ENCODE peak calls at places on chromosomes 6 and 20, in eight cellular contexts. Z is Panc1, D is left lung, M is cardiac fibroblast, L is foreskin fibroblast, K is A549, T is stomach, N is SK-N-SH. C is an unnamed sample.

GRCh38 chr6:4687989-4688947 is 87.9 kb upstream of the CDYL start:
- DNase-seq in Z (peak; percentile 83), N (no peak), M (peak; percentile 71), K (peak; percentile 76), D (no peak), L (peak; percentile 56), T (no peak), C (no peak)

GRCh38 chr20:21505161-21505809 is 8.6 kb downstream of the NKX2-2 start:
- DNase-seq in N (peak; percentile 85), Z (peak; percentile 10), L (no peak), D (peak; percentile 95), K (peak; percentile 70), T (peak; percentile 78), M (peak; percentile 49), C (peak; percentile 77)

GRCh38 chr20:54611701-54612487 is 136.5 kb downstream of the DOK5 start:
- DNase-seq in L (no peak), T (no peak), N (no peak), M (no peak), K (no peak), Z (no peak), D (no peak), C (no peak)

GRCh38 chr6:113595921-113596376 is 261.2 kb upstream of the MARCKS start:
- DNase-seq in T (no peak), Z (no peak), M (peak; percentile 47), D (no peak), N (no peak), L (peak; percentile 70), K (no peak), C (no peak)

GRCh38 chr6:30612213-30612612 is 4.8 kb downstream of the PPP1R10 start:
- DNase-seq in L (peak; percentile 39), M (peak; percentile 55), N (no peak), K (peak; percentile 39), T (no peak), D (no peak), Z (no peak), C (no peak)

GRCh38 chr6:37222992-37223391 is 34.6 kb upstream of the TBC1D22B start:
- DNase-seq in T (no peak), K (no peak), M (no peak), Z (no peak), L (no peak), N (no peak), D (no peak), C (no peak)

GRCh38 chr6:31729515-31729978 is 448 bp upstream of the DDAH2 start:
- DNase-seq in D (peak; percentile 95), L (peak; percentile 88), N (peak; percentile 93), T (peak; percentile 92), M (peak; percentile 92), K (peak; percentile 85), Z (no peak), C (peak; percentile 88)

GRCh38 chr6:45105170-45105820 is 222.8 kb upstream of the RUNX2 start:
- DNase-seq in M (no peak), L (no peak), D (no peak), K (no peak), Z (no peak), N (no peak), T (no peak), C (no peak)

GRCh38 chr20:39069976-39070375 is 107.8 kb downstream of the DHX35 start:
- DNase-seq in K (no peak), Z (no peak), D (no peak), T (no peak), L (peak; percentile 22), M (no peak), N (no peak), C (no peak)

GRCh38 chr6:90432408-90432775 is 135.7 kb upstream of the BACH2 start:
- DNase-seq in T (no peak), D (no peak), N (no peak), Z (no peak), K (no peak), M (no peak), L (no peak), C (no peak)

GRCh38 chr6:108561742-108562502 is 1.2 kb downstream of the FOXO3 start:
- DNase-seq in M (no peak), L (no peak), K (no peak), T (no peak), D (peak; percentile 86), N (peak; percentile 54), Z (no peak), C (no peak)

GRCh38 chr6:17280552-17281090 is 540 bp upstream of the RBM24 start:
- DNase-seq in M (no peak), T (peak; percentile 30), N (peak; percentile 66), Z (no peak), D (peak; percentile 81), K (peak; percentile 63), L (no peak), C (no peak)

GRCh38 chr6:19270616-19271015 is 566.6 kb upstream of the ID4 start:
- DNase-seq in M (no peak), T (no peak), Z (no peak), K (no peak), D (peak; percentile 68), L (no peak), N (no peak), C (no peak)

GRCh38 chr6:149234051-149234962 is 83.2 kb upstream of the TAB2 start:
- DNase-seq in K (no peak), N (no peak), L (peak; percentile 20), M (peak; percentile 31), D (no peak), T (no peak), Z (no peak), C (no peak)

GRCh38 chr6:155949256-155949655 is 493.6 kb upstream of the NOX3 start:
- DNase-seq in L (no peak), N (no peak), K (no peak), M (no peak), D (no peak), Z (no peak), T (no peak), C (no peak)

GRCh38 chr20:49183444-49183843 is 4.7 kb downstream of the STAU1 start:
- DNase-seq in T (no peak), K (no peak), Z (no peak), D (no peak), L (no peak), M (no peak), N (no peak), C (no peak)

GRCh38 chr6:126040826-126041225 is 54.5 kb downstream of the TRMT11 start:
- DNase-seq in M (peak; percentile 78), D (no peak), L (peak; percentile 68), T (peak; percentile 53), K (peak; percentile 86), Z (peak; percentile 47), N (no peak), C (no peak)

GRCh38 chr6:169778646-169779045 is 27.2 kb downstream of the ERMARD start:
- DNase-seq in N (no peak), T (no peak), L (no peak), Z (no peak), D (no peak), M (no peak), K (no peak), C (no peak)

GRCh38 chr6:151229401-151230276 is 10.1 kb upstream of the AKAP12 start:
- DNase-seq in L (no peak), T (no peak), N (no peak), M (no peak), D (no peak), Z (no peak), K (no peak), C (no peak)

GRCh38 chr6:168785720-168786511 is 344.9 kb downstream of the SMOC2 start:
- DNase-seq in M (no peak), N (peak; percentile 64), T (no peak), L (no peak), K (no peak), Z (no peak), D (no peak), C (no peak)

GRCh38 chr6:288861-289260 is 3.4 kb upstream of the DUSP22 start:
- DNase-seq in N (no peak), Z (no peak), M (no peak), D (no peak), L (no peak), T (no peak), K (no peak), C (peak; percentile 15)

GRCh38 chr20:11686900-11687543 is 230.7 kb upstream of the BTBD3 start:
- DNase-seq in N (no peak), Z (no peak), D (peak; percentile 73), T (peak; percentile 64), L (peak; percentile 4), K (no peak), M (peak; percentile 22), C (no peak)

GRCh38 chr6:19995575-19996257 is 158.5 kb downstream of the ID4 start:
- DNase-seq in K (no peak), Z (no peak), L (no peak), M (no peak), T (no peak), D (no peak), N (no peak), C (no peak)

GRCh38 chr6:7219310-7219709 is 93.7 kb downstream of the SSR1 start:
- DNase-seq in L (peak; percentile 33), M (peak; percentile 15), D (no peak), N (no peak), K (no peak), T (peak; percentile 47), Z (no peak), C (no peak)

GRCh38 chr6:63597142-63598000 is 25.1 kb downstream of the LOC128125822 start:
- DNase-seq in M (no peak), D (no peak), N (no peak), K (no peak), T (no peak), L (no peak), Z (no peak), C (no peak)
- H3K4me3 ChIP-seq in M (peak overlapping the region; percentile 47), D (peak overlapping the region; percentile 31), N (peak overlapping the region; percentile 77), K (peak overlapping the region; percentile 84), T (peak overlapping the region; percentile 46), L (peak overlapping the region; percentile 71), Z (peak overlapping the region; percentile 51), C (no peak overlapping the region)

GRCh38 chr20:35001596-35002362 is 46.1 kb downstream of the MYH7B start:
- DNase-seq in M (no peak), K (no peak), N (peak; percentile 55), L (no peak), Z (no peak), T (no peak), D (peak; percentile 66), C (no peak)
- TF ChIP-seq CTCF in M (peak; percentile 38), K (peak; percentile 25), N (peak; percentile 40), L (peak; percentile 39), Z (no peak), T (no peak), D (no peak), C (peak; percentile 10)

DNA sequence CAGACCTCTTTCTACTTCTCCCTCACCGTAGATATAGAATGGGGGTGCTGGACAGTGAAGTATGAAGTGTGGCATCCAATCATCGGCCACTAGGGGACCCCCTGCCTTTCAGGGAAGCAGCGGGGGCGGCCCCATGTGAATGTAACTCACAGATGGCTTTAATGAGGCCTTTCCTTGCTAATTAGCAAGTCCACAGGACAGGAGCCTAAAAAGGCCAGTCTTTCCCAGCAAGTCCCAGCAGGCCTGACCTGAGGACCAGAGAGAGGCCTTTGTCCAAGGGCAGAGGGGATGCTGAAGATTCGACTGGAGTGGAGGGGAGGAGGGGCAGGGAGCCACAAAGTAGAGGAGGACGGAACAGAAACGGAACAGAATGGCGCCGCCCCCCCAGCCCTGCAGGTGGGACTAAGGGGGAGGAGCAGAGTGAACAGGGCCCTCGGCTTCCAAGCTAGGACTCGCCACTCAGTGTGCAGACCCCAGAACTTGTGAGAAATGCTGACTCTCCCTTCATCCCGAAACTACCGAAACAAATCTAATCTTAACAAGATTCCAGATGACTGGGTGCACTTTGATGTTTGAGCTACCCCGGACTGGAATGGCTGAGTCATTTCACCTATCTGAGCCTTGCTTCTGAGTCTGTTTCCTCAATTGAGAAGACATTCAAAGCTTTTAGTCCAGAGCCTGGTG is 5.8 kb downstream of the C6orf132 start:
- DNase-seq in T (peak; percentile 28), N (peak; percentile 84), Z (no peak), L (peak; percentile 64), M (peak; percentile 41), K (peak; percentile 62), D (peak; percentile 45), C (peak; percentile 42)
- H3K4me3 ChIP-seq in T (peak overlapping the region; percentile 19), N (no peak overlapping the region), Z (peak overlapping the region; percentile 0), L (no peak overlapping the region), M (no peak overlapping the region), K (no peak overlapping the region), D (no peak overlapping the region), C (no peak overlapping the region)

GRCh38 chr6:88246654-88247053 is 80.5 kb upstream of the CNR1 start:
- DNase-seq in L (no peak), D (no peak), T (no peak), N (no peak), Z (no peak), K (no peak), M (no peak), C (no peak)
- TF ChIP-seq CTCF in L (no peak), D (no peak), T (no peak), N (no peak), Z (no peak), K (no peak), M (no peak), C (no peak)